ENCODE peak calls at places on chromosomes 7 and 10, in five cellular contexts. Y, N, V, B and L are unnamed samples.

GRCh38 chr10:108049668-108050067 is 885.2 kb upstream of the SORCS1 start:
- DNase-seq in Y (no peak), N (peak; percentile 60), V (no peak), B (no peak), L (no peak)

GRCh38 chr10:61076572-61077114 is 132.7 kb upstream of the RHOBTB1 start:
- DNase-seq in Y (no peak), N (no peak), V (no peak), B (no peak), L (peak; percentile 9)

GRCh38 chr7:152504367-152504766 is 68.6 kb upstream of the KMT2C start:
- DNase-seq in Y (no peak), N (no peak), V (no peak), B (no peak), L (no peak)

GRCh38 chr7:117270371-117270770 is 52.5 kb downstream of the WNT2 start:
- DNase-seq in Y (no peak), N (no peak), V (peak; percentile 60), B (no peak), L (peak; percentile 63)

GRCh38 chr7:3636131-3636860 is 335.2 kb downstream of the SDK1 start:
- DNase-seq in Y (no peak), N (no peak), V (no peak), B (no peak), L (peak; percentile 22)

GRCh38 chr10:28179490-28180099 is 123.3 kb downstream of the MPP7 start:
- DNase-seq in Y (no peak), N (peak; percentile 57), V (peak; percentile 42), B (peak; percentile 38), L (peak; percentile 57)

GRCh38 chr7:55533050-55533728 is 39.1 kb downstream of the VOPP1 start:
- DNase-seq in Y (no peak), N (peak; percentile 97), V (peak; percentile 71), B (peak; percentile 67), L (no peak)

GRCh38 chr10:6036861-6037321 is 25.3 kb downstream of the IL2RA start:
- DNase-seq in Y (no peak), N (no peak), V (no peak), B (peak; percentile 51), L (no peak)

GRCh38 chr10:96587255-96588059 is 645 bp upstream of the TM9SF3 start:
- DNase-seq in Y (peak; percentile 69), N (no peak), V (peak; percentile 81), B (peak; percentile 52), L (peak; percentile 86)

GRCh38 chr7:18700147-18700546 is 204.6 kb downstream of the HDAC9 start:
- DNase-seq in Y (no peak), N (peak; percentile 20), V (no peak), B (no peak), L (no peak)

GRCh38 chr10:55410415-55410885 is 609.4 kb upstream of the PCDH15 start:
- DNase-seq in Y (peak; percentile 20), N (no peak), V (no peak), B (no peak), L (peak; percentile 15)

GRCh38 chr10:42981358-42982236 is 95.3 kb upstream of the RET start:
- DNase-seq in Y (no peak), N (no peak), V (no peak), B (no peak), L (no peak)

GRCh38 chr7:92988051-92988450 is 129.7 kb downstream of the SAMD9 start:
- DNase-seq in Y (no peak), N (peak; percentile 6), V (peak; percentile 53), B (no peak), L (peak; percentile 69)

GRCh38 chr7:80047856-80048459 is 86.7 kb upstream of the GNAI1 start:
- DNase-seq in Y (no peak), N (no peak), V (no peak), B (no peak), L (no peak)

GRCh38 chr10:96512997-96513685 is 585 bp downstream of the TLL2 start:
- DNase-seq in Y (no peak), N (no peak), V (no peak), B (peak; percentile 37), L (peak; percentile 35)

GRCh38 chr7:50826371-50827172 is 43.9 kb upstream of the GRB10 start:
- DNase-seq in Y (no peak), N (no peak), V (peak; percentile 91), B (no peak), L (peak; percentile 74)

GRCh38 chr10:86688398-86688921 is 20.1 kb downstream of the LDB3 start:
- DNase-seq in Y (peak; percentile 64), N (peak; percentile 78), V (peak; percentile 43), B (peak; percentile 30), L (peak; percentile 66)

GRCh38 chr10:79392020-79392398 is 44.7 kb downstream of the PPIF start:
- DNase-seq in Y (no peak), N (no peak), V (no peak), B (no peak), L (no peak)

GRCh38 chr10:78267598-78267997 is 233.9 kb downstream of the RPS24 start:
- DNase-seq in Y (no peak), N (no peak), V (peak; percentile 38), B (no peak), L (peak; percentile 35)

GRCh38 chr10:132509506-132510173 is 27.9 kb upstream of the INPP5A start:
- DNase-seq in Y (no peak), N (no peak), V (no peak), B (no peak), L (no peak)

GRCh38 chr7:151024435-151025056 is at the start of gene ATG9B:
- DNase-seq in Y (no peak), N (no peak), V (no peak), B (no peak), L (no peak)

GRCh38 chr7:121313793-121314676 is 14.8 kb upstream of the WNT16 start:
- DNase-seq in Y (no peak), N (peak; percentile 65), V (peak; percentile 29), B (no peak), L (peak; percentile 73)

GRCh38 chr7:45923290-45923689 is 2.2 kb upstream of the IGFBP3 start:
- DNase-seq in Y (peak; percentile 74), N (peak; percentile 76), V (peak; percentile 46), B (no peak), L (peak; percentile 79)

GRCh38 chr10:49761789-49762565 is at the start of gene OGDHL:
- DNase-seq in Y (peak; percentile 20), N (peak; percentile 89), V (peak; percentile 4), B (no peak), L (peak; percentile 23)

GRCh38 chr10:93376372-93377296 is 105.5 kb downstream of the MYOF start:
- DNase-seq in Y (peak; percentile 55), N (peak; percentile 79), V (peak; percentile 83), B (peak; percentile 32), L (peak; percentile 93)

GRCh38 chr10:96768136-96768535 is 47.8 kb upstream of the PIK3AP1 start:
- DNase-seq in Y (no peak), N (no peak), V (no peak), B (no peak), L (no peak)